ENCODE peak calls at places on chromosomes 3 and 15, in five cellular contexts. F is breast epithelium, G is ovary, E is HCT116, Q is brain microvascular endothelial cell. P is an unnamed sample.

GRCh38 chr3:13475871-13476590 is 4.1 kb upstream of the HDAC11 start:
- DNase-seq in F (no peak), E (no peak), G (peak), Q (no peak), P (peak)

GRCh38 chr15:56918907-56919707 is 663 bp downstream of the TCF12 start:
- DNase-seq in E (no peak), G (peak), Q (peak), F (peak), P (no peak)

GRCh38 chr3:101303089-101303731 is 17.2 kb downstream of the IMPG2 start:
- DNase-seq in Q (no peak), G (no peak), F (no peak), E (no peak), P (no peak)

GRCh38 chr3:157669403-157669802 is 166.2 kb upstream of the VEPH1 start:
- DNase-seq in Q (no peak), E (no peak), F (no peak), G (no peak), P (no peak)

GRCh38 chr3:44446929-44447328 is 30.5 kb downstream of the ZNF445 start:
- DNase-seq in E (no peak), F (no peak), Q (no peak), G (no peak), P (no peak)

GRCh38 chr3:159158213-159158612 is 356.4 kb downstream of the MFSD1 start:
- DNase-seq in F (no peak), G (no peak), Q (no peak), E (peak), P (no peak)

GRCh38 chr3:142649996-142650693 is 54.0 kb downstream of the PLS1 start:
- DNase-seq in E (no peak), Q (no peak), F (no peak), G (no peak), P (no peak)

GRCh38 chr15:59191855-59192237 is 14.8 kb upstream of the LDHAL6B start:
- DNase-seq in G (no peak), E (peak), F (no peak), Q (peak), P (no peak)

GRCh38 chr15:34039506-34040123 is 611 bp upstream of the AVEN start:
- DNase-seq in Q (peak), G (no peak), E (no peak), F (no peak), P (no peak)

GRCh38 chr3:73504255-73504654 is 120.5 kb downstream of the PDZRN3 start:
- DNase-seq in G (no peak), F (no peak), Q (no peak), E (no peak), P (no peak)

GRCh38 chr3:23889401-23889800 is 27.4 kb downstream of the NKIRAS1 start:
- DNase-seq in Q (no peak), F (no peak), G (no peak), E (no peak), P (no peak)

GRCh38 chr3:133644768-133645167 is 17.0 kb downstream of the TOPBP1 start:
- DNase-seq in G (no peak), Q (peak), E (no peak), F (no peak), P (no peak)

GRCh38 chr3:52290596-52291507 is 3.2 kb downstream of the GLYCTK start:
- DNase-seq in F (no peak), G (peak), E (no peak), Q (no peak), P (peak)

GRCh38 chr3:52293491-52294319 is 6.1 kb downstream of the GLYCTK start:
- DNase-seq in F (no peak), E (no peak), G (no peak), Q (no peak), P (peak)

GRCh38 chr3:52292247-52293065 is 4.8 kb downstream of the GLYCTK start:
- DNase-seq in E (no peak), Q (no peak), G (peak), F (no peak), P (peak)

GRCh38 chr3:52289747-52290595 is 2.3 kb downstream of the GLYCTK start:
- DNase-seq in F (no peak), Q (no peak), E (no peak), G (peak), P (peak)

GRCh38 chr3:52291508-52292181 is 4.0 kb downstream of the GLYCTK start:
- DNase-seq in F (no peak), E (no peak), G (peak), Q (no peak), P (peak)
- TF ChIP-seq CTCF in F (no peak), E (peak), G (peak), Q (peak), P (peak)

GRCh38 chr3:62632510-62633294 is 242.5 kb downstream of the CADPS start:
- DNase-seq in Q (no peak), G (no peak), F (no peak), E (no peak), P (no peak)
- TF ChIP-seq CTCF in Q (peak), G (no peak), F (no peak), E (peak), P (peak)

GRCh38 chr15:35206060-35206675 is 121.1 kb upstream of the NANOGP8 start:
- DNase-seq in G (no peak), Q (peak), F (no peak), E (peak), P (no peak)
- TF ChIP-seq CTCF in G (no peak), Q (peak), F (no peak), E (peak), P (peak)

DNA sequence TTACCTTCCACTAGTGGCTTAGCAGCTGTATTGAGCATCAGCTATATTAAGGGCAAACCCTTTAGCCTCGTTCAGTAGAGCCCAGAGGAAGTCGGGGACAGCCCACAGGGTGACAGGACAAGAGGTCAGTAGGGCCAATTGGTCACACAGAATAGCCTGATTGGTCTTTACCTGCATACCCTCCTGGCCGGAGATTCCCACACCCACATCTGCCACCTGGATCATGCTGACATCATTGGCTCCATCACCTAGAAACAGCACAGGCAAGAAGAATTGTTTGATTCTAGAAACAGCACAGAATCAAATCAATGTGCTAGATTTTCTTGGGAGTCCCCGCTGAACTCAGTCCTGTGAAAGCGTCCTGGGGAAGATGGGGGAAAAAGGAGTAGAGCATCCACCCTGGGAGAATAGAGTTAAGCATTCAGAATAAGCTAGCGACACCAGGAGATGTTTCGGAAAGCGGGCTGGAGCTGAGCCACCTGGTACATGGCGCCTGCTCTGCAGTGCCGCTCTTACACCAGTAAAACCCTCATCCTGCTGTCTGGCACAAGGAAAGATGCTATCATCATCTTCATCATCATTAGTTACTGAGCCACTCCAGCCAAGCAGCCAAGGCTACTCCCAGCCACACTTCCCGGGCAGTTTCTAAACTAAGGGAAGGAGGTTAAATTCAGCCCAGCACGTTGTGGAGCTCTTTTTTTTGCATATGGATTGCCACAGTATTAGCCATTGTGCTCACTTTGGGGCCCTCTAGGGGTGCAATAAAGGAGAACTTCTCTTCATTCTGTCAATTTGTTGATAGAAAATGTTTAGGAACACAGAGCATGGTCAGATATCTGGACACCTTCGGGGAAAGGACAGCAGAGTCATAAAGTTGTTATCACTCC is 171.3 kb downstream of the ATP10A start:
- DNase-seq in F (peak), G (no peak), Q (peak), E (no peak), P (peak)
- TF ChIP-seq CTCF in F (no peak), G (no peak), Q (peak), E (no peak), P (peak)